ENCODE peak calls at places on chromosomes 5 and 9, in ten cellular contexts. One of them, this sample, is unnamed. For H3K4me1, the result is how much of the 10 kb centered on the place peaks cover.

GRCh38 chr5:10756539-10756938 is 4.5 kb downstream of the DAP start:
- DNase-seq in heart left ventricle: no peak
- DNase-seq in heart right ventricle: no peak
- DNase-seq in GM23338: no peak
- DNase-seq in colonic mucosa: no peak
- DNase-seq in cardiac muscle cell: peak
- DNase-seq in H1: no peak
- DNase-seq in tibial nerve: no peak
- DNase-seq in adrenal gland: no peak
- DNase-seq in body of pancreas: no peak
- DNase-seq in this sample: no peak

GRCh38 chr9:100472725-100473261 is at the start of gene TMEFF1:
- DNase-seq in adrenal gland: peak
- DNase-seq in body of pancreas: peak
- DNase-seq in heart left ventricle: peak
- DNase-seq in H1: peak
- DNase-seq in GM23338: peak
- DNase-seq in tibial nerve: no peak
- DNase-seq in colonic mucosa: peak
- DNase-seq in heart right ventricle: no peak
- DNase-seq in cardiac muscle cell: peak
- DNase-seq in this sample: peak

GRCh38 chr9:78383130-78383529 is 86.2 kb downstream of the PSAT1 start:
- DNase-seq in adrenal gland: no peak
- DNase-seq in heart left ventricle: no peak
- DNase-seq in colonic mucosa: no peak
- DNase-seq in H1: no peak
- DNase-seq in cardiac muscle cell: peak
- DNase-seq in tibial nerve: no peak
- DNase-seq in GM23338: no peak
- DNase-seq in heart right ventricle: no peak
- DNase-seq in body of pancreas: no peak
- DNase-seq in this sample: no peak

GRCh38 chr9:135324329-135324728 is 155.3 kb upstream of the PPP1R26 start:
- DNase-seq in colonic mucosa: no peak
- DNase-seq in tibial nerve: no peak
- DNase-seq in GM23338: no peak
- DNase-seq in H1: no peak
- DNase-seq in adrenal gland: no peak
- DNase-seq in body of pancreas: no peak
- DNase-seq in heart left ventricle: no peak
- DNase-seq in cardiac muscle cell: no peak
- DNase-seq in heart right ventricle: no peak
- DNase-seq in this sample: no peak

GRCh38 chr5:114360816-114361723 is 800 bp upstream of the KCNN2 start:
- DNase-seq in heart left ventricle: peak
- DNase-seq in heart right ventricle: peak
- DNase-seq in GM23338: peak
- DNase-seq in body of pancreas: peak
- DNase-seq in colonic mucosa: peak
- DNase-seq in adrenal gland: peak
- DNase-seq in tibial nerve: no peak
- DNase-seq in cardiac muscle cell: no peak
- DNase-seq in H1: peak
- DNase-seq in this sample: peak

GRCh38 chr5:15807861-15808260 is 307.9 kb downstream of the FBXL7 start:
- DNase-seq in tibial nerve: peak
- DNase-seq in cardiac muscle cell: peak
- DNase-seq in adrenal gland: peak
- DNase-seq in heart left ventricle: peak
- DNase-seq in body of pancreas: no peak
- DNase-seq in colonic mucosa: no peak
- DNase-seq in H1: no peak
- DNase-seq in GM23338: no peak
- DNase-seq in heart right ventricle: peak
- DNase-seq in this sample: peak

GRCh38 chr9:79917417-79917816 is 345.7 kb downstream of the TLE4 start:
- DNase-seq in body of pancreas: no peak
- DNase-seq in heart left ventricle: no peak
- DNase-seq in heart right ventricle: no peak
- DNase-seq in colonic mucosa: no peak
- DNase-seq in GM23338: no peak
- DNase-seq in adrenal gland: no peak
- DNase-seq in H1: no peak
- DNase-seq in tibial nerve: no peak
- DNase-seq in cardiac muscle cell: no peak
- DNase-seq in this sample: no peak

GRCh38 chr9:136409557-136410455 is 608 bp downstream of the ENTR1 start:
- DNase-seq in heart right ventricle: no peak
- DNase-seq in H1: peak
- DNase-seq in GM23338: peak
- DNase-seq in body of pancreas: peak
- DNase-seq in colonic mucosa: peak
- DNase-seq in tibial nerve: no peak
- DNase-seq in heart left ventricle: no peak
- DNase-seq in cardiac muscle cell: peak
- DNase-seq in adrenal gland: no peak
- DNase-seq in this sample: peak

GRCh38 chr9:109440797-109441287 is 57.3 kb downstream of the PTPN3 start:
- DNase-seq in heart left ventricle: no peak
- DNase-seq in heart right ventricle: peak
- DNase-seq in H1: peak
- DNase-seq in GM23338: peak
- DNase-seq in colonic mucosa: peak
- DNase-seq in cardiac muscle cell: peak
- DNase-seq in body of pancreas: peak
- DNase-seq in tibial nerve: peak
- DNase-seq in adrenal gland: peak
- DNase-seq in this sample: peak

GRCh38 chr5:74105126-74105780 is 479.3 kb downstream of the ARHGEF28 start:
- DNase-seq in cardiac muscle cell: no peak
- DNase-seq in heart right ventricle: peak
- DNase-seq in heart left ventricle: no peak
- DNase-seq in tibial nerve: no peak
- DNase-seq in colonic mucosa: no peak
- DNase-seq in H1: no peak
- DNase-seq in body of pancreas: peak
- DNase-seq in adrenal gland: no peak
- DNase-seq in GM23338: no peak
- DNase-seq in this sample: peak

GRCh38 chr5:150043657-150044333 is 42.6 kb downstream of the CSF1R start:
- DNase-seq in heart left ventricle: no peak
- DNase-seq in adrenal gland: no peak
- DNase-seq in body of pancreas: no peak
- DNase-seq in GM23338: no peak
- DNase-seq in tibial nerve: no peak
- DNase-seq in colonic mucosa: peak
- DNase-seq in H1: no peak
- DNase-seq in heart right ventricle: no peak
- DNase-seq in cardiac muscle cell: peak
- DNase-seq in this sample: no peak

GRCh38 chr5:1292846-1293415 is 1.9 kb downstream of the TERT start:
- DNase-seq in heart left ventricle: no peak
- DNase-seq in adrenal gland: no peak
- DNase-seq in cardiac muscle cell: no peak
- DNase-seq in heart right ventricle: no peak
- DNase-seq in GM23338: no peak
- DNase-seq in colonic mucosa: peak
- DNase-seq in H1: peak
- DNase-seq in body of pancreas: no peak
- DNase-seq in tibial nerve: no peak
- DNase-seq in this sample: peak

GRCh38 chr5:65418661-65419060 is 63.1 kb downstream of the ADAMTS6 start:
- DNase-seq in colonic mucosa: no peak
- DNase-seq in cardiac muscle cell: peak
- DNase-seq in GM23338: no peak
- DNase-seq in adrenal gland: no peak
- DNase-seq in H1: no peak
- DNase-seq in heart left ventricle: no peak
- DNase-seq in body of pancreas: no peak
- DNase-seq in heart right ventricle: no peak
- DNase-seq in tibial nerve: no peak
- DNase-seq in this sample: no peak

GRCh38 chr9:83281306-83282255 is 218.6 kb upstream of the RASEF start:
- DNase-seq in H1: no peak
- DNase-seq in heart right ventricle: peak
- DNase-seq in adrenal gland: peak
- DNase-seq in heart left ventricle: peak
- DNase-seq in tibial nerve: no peak
- DNase-seq in body of pancreas: peak
- DNase-seq in colonic mucosa: no peak
- DNase-seq in GM23338: no peak
- DNase-seq in cardiac muscle cell: peak
- DNase-seq in this sample: no peak

GRCh38 chr5:142724821-142725220 is 38.9 kb upstream of the FGF1 start:
- DNase-seq in tibial nerve: no peak
- DNase-seq in heart right ventricle: no peak
- DNase-seq in heart left ventricle: no peak
- DNase-seq in GM23338: no peak
- DNase-seq in colonic mucosa: no peak
- DNase-seq in H1: no peak
- DNase-seq in cardiac muscle cell: no peak
- DNase-seq in adrenal gland: no peak
- DNase-seq in body of pancreas: no peak
- DNase-seq in this sample: no peak

GRCh38 chr5:131252824-131253171 is 11.1 kb upstream of the CDC42SE2 start:
- DNase-seq in H1: no peak
- DNase-seq in heart right ventricle: peak
- DNase-seq in adrenal gland: peak
- DNase-seq in colonic mucosa: peak
- DNase-seq in body of pancreas: no peak
- DNase-seq in cardiac muscle cell: peak
- DNase-seq in heart left ventricle: peak
- DNase-seq in tibial nerve: peak
- DNase-seq in GM23338: no peak
- DNase-seq in this sample: peak
- H3K4me3 ChIP-seq in H1: no peak
- H3K4me3 ChIP-seq in heart right ventricle: no peak
- H3K4me3 ChIP-seq in adrenal gland: no peak
- H3K4me3 ChIP-seq in colonic mucosa: peak
- H3K4me3 ChIP-seq in body of pancreas: no peak
- H3K4me3 ChIP-seq in cardiac muscle cell: no peak
- H3K4me3 ChIP-seq in heart left ventricle: peak
- H3K4me3 ChIP-seq in tibial nerve: no peak
- H3K4me3 ChIP-seq in GM23338: no peak
- H3K4me3 ChIP-seq in this sample: peak

GRCh38 chr9:87282477-87282991 is 215.1 kb upstream of the DAPK1 start:
- DNase-seq in cardiac muscle cell: no peak
- DNase-seq in adrenal gland: no peak
- DNase-seq in heart right ventricle: no peak
- DNase-seq in colonic mucosa: no peak
- DNase-seq in H1: no peak
- DNase-seq in body of pancreas: no peak
- DNase-seq in tibial nerve: no peak
- DNase-seq in heart left ventricle: no peak
- DNase-seq in GM23338: no peak
- DNase-seq in this sample: no peak
- H3K4me1 ChIP-seq in cardiac muscle cell: under half
- H3K4me1 ChIP-seq in adrenal gland: under half
- H3K4me1 ChIP-seq in heart right ventricle: under half
- H3K4me1 ChIP-seq in colonic mucosa: under half
- H3K4me1 ChIP-seq in H1: under half
- H3K4me1 ChIP-seq in body of pancreas: under half
- H3K4me1 ChIP-seq in tibial nerve: under half
- H3K4me1 ChIP-seq in heart left ventricle: under half
- H3K4me1 ChIP-seq in GM23338: under half
- H3K4me1 ChIP-seq in this sample: under half

DNA sequence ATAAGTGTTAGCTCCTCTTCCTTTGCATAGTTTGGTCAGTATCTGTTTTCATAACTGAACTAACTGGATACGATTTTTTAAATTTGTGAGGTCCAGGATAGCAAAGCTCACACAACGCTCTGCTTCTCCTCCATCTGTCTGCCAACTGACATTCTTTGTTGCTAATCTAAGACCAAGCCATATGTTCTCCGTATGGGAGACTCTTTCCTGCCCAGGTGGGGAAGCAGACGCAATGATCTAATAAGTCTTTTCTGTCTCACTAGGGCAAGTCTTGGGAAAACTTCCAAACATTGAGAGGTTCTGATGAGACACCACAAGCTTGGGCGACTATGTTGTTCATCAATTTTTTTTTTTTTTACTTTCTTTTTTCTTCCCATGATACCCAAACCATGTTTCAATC is 558.5 kb downstream of the EFNA5 start:
- DNase-seq in tibial nerve: no peak
- DNase-seq in cardiac muscle cell: no peak
- DNase-seq in heart right ventricle: no peak
- DNase-seq in GM23338: no peak
- DNase-seq in adrenal gland: no peak
- DNase-seq in heart left ventricle: no peak
- DNase-seq in colonic mucosa: no peak
- DNase-seq in body of pancreas: no peak
- DNase-seq in H1: no peak
- DNase-seq in this sample: no peak
- H3K27ac ChIP-seq in tibial nerve: no peak
- H3K27ac ChIP-seq in cardiac muscle cell: no peak
- H3K27ac ChIP-seq in heart right ventricle: no peak
- H3K27ac ChIP-seq in GM23338: no peak
- H3K27ac ChIP-seq in adrenal gland: no peak
- H3K27ac ChIP-seq in heart left ventricle: no peak
- H3K27ac ChIP-seq in colonic mucosa: no peak
- H3K27ac ChIP-seq in body of pancreas: no peak
- H3K27ac ChIP-seq in H1: no peak
- H3K27ac ChIP-seq in this sample: no peak

GRCh38 chr9:97527626-97528528 is 26.4 kb downstream of the TMOD1 start:
- DNase-seq in adrenal gland: no peak
- DNase-seq in heart left ventricle: no peak
- DNase-seq in colonic mucosa: no peak
- DNase-seq in heart right ventricle: no peak
- DNase-seq in H1: peak
- DNase-seq in tibial nerve: no peak
- DNase-seq in cardiac muscle cell: no peak
- DNase-seq in GM23338: peak
- DNase-seq in body of pancreas: no peak
- DNase-seq in this sample: no peak
- H3K4me3 ChIP-seq in adrenal gland: no peak
- H3K4me3 ChIP-seq in heart left ventricle: no peak
- H3K4me3 ChIP-seq in colonic mucosa: no peak
- H3K4me3 ChIP-seq in heart right ventricle: no peak
- H3K4me3 ChIP-seq in H1: no peak
- H3K4me3 ChIP-seq in tibial nerve: no peak
- H3K4me3 ChIP-seq in cardiac muscle cell: no peak
- H3K4me3 ChIP-seq in GM23338: peak
- H3K4me3 ChIP-seq in body of pancreas: no peak
- H3K4me3 ChIP-seq in this sample: no peak

GRCh38 chr9:129002989-129003388 is 25.1 kb downstream of the SH3GLB2 start:
- DNase-seq in tibial nerve: no peak
- DNase-seq in adrenal gland: no peak
- DNase-seq in cardiac muscle cell: no peak
- DNase-seq in heart right ventricle: no peak
- DNase-seq in H1: no peak
- DNase-seq in heart left ventricle: no peak
- DNase-seq in colonic mucosa: no peak
- DNase-seq in GM23338: no peak
- DNase-seq in body of pancreas: no peak
- DNase-seq in this sample: no peak
- H3K4me1 ChIP-seq in tibial nerve: under half
- H3K4me1 ChIP-seq in adrenal gland: under half
- H3K4me1 ChIP-seq in cardiac muscle cell: under half
- H3K4me1 ChIP-seq in heart right ventricle: under half
- H3K4me1 ChIP-seq in H1: under half
- H3K4me1 ChIP-seq in heart left ventricle: under half
- H3K4me1 ChIP-seq in colonic mucosa: under half
- H3K4me1 ChIP-seq in GM23338: under half
- H3K4me1 ChIP-seq in body of pancreas: under half
- H3K4me1 ChIP-seq in this sample: under half

GRCh38 chr5:3329427-3329826 is 266.2 kb upstream of the IRX1 start:
- DNase-seq in tibial nerve: no peak
- DNase-seq in colonic mucosa: no peak
- DNase-seq in H1: no peak
- DNase-seq in GM23338: no peak
- DNase-seq in adrenal gland: no peak
- DNase-seq in body of pancreas: no peak
- DNase-seq in heart left ventricle: no peak
- DNase-seq in heart right ventricle: no peak
- DNase-seq in cardiac muscle cell: no peak
- DNase-seq in this sample: no peak
- H3K27ac ChIP-seq in tibial nerve: no peak
- H3K27ac ChIP-seq in colonic mucosa: no peak
- H3K27ac ChIP-seq in H1: no peak
- H3K27ac ChIP-seq in GM23338: no peak
- H3K27ac ChIP-seq in adrenal gland: no peak
- H3K27ac ChIP-seq in body of pancreas: no peak
- H3K27ac ChIP-seq in heart left ventricle: no peak
- H3K27ac ChIP-seq in heart right ventricle: no peak
- H3K27ac ChIP-seq in cardiac muscle cell: no peak
- H3K27ac ChIP-seq in this sample: no peak